ENCODE peak calls at places on chromosomes 11 and 22, in seven cellular contexts. One of them, this sample, is unnamed.

GRCh38 chr22:36368359-36368983 is 19.3 kb downstream of the MYH9 start:
- DNase-seq in foreskin fibroblast: peak; percentile 77
- DNase-seq in thoracic aorta: no peak
- DNase-seq in GM20000: no peak
- DNase-seq in epithelial cell of proximal tubule: no peak
- DNase-seq in cardiac muscle cell: peak; percentile 91
- DNase-seq in adrenal gland: peak; percentile 73
- DNase-seq in this sample: peak; percentile 58

GRCh38 chr11:115652094-115652493 is 147.9 kb upstream of the CADM1 start:
- DNase-seq in foreskin fibroblast: no peak
- DNase-seq in thoracic aorta: no peak
- DNase-seq in GM20000: no peak
- DNase-seq in epithelial cell of proximal tubule: no peak
- DNase-seq in cardiac muscle cell: no peak
- DNase-seq in adrenal gland: no peak
- DNase-seq in this sample: no peak

GRCh38 chr22:17773606-17774205 is 563 bp downstream of the BID start:
- DNase-seq in foreskin fibroblast: no peak
- DNase-seq in thoracic aorta: no peak
- DNase-seq in GM20000: peak; percentile 78
- DNase-seq in epithelial cell of proximal tubule: no peak
- DNase-seq in cardiac muscle cell: peak; percentile 29
- DNase-seq in adrenal gland: no peak
- DNase-seq in this sample: peak; percentile 63

GRCh38 chr22:20239063-20239950 is 28.8 kb downstream of the RTN4R start:
- DNase-seq in foreskin fibroblast: peak; percentile 20
- DNase-seq in thoracic aorta: no peak
- DNase-seq in GM20000: peak; percentile 74
- DNase-seq in epithelial cell of proximal tubule: no peak
- DNase-seq in cardiac muscle cell: peak; percentile 32
- DNase-seq in adrenal gland: no peak
- DNase-seq in this sample: peak; percentile 62

GRCh38 chr11:62665630-62666258 is 632 bp downstream of the CSKMT start:
- DNase-seq in foreskin fibroblast: peak; percentile 42
- DNase-seq in thoracic aorta: no peak
- DNase-seq in GM20000: peak; percentile 41
- DNase-seq in epithelial cell of proximal tubule: no peak
- DNase-seq in cardiac muscle cell: peak; percentile 79
- DNase-seq in adrenal gland: peak; percentile 82
- DNase-seq in this sample: no peak

GRCh38 chr11:78789365-78789764 is 214.7 kb upstream of the NARS2 start:
- DNase-seq in foreskin fibroblast: no peak
- DNase-seq in thoracic aorta: no peak
- DNase-seq in GM20000: no peak
- DNase-seq in epithelial cell of proximal tubule: no peak
- DNase-seq in cardiac muscle cell: no peak
- DNase-seq in adrenal gland: no peak
- DNase-seq in this sample: no peak

GRCh38 chr11:102172127-102172848 is 62.0 kb downstream of the YAP1 start:
- DNase-seq in foreskin fibroblast: peak; percentile 37
- DNase-seq in thoracic aorta: no peak
- DNase-seq in GM20000: no peak
- DNase-seq in epithelial cell of proximal tubule: no peak
- DNase-seq in cardiac muscle cell: peak; percentile 76
- DNase-seq in adrenal gland: no peak
- DNase-seq in this sample: no peak

GRCh38 chr22:22825213-22825593 is 62.4 kb upstream of the IGLL5 start:
- DNase-seq in foreskin fibroblast: no peak
- DNase-seq in thoracic aorta: no peak
- DNase-seq in GM20000: no peak
- DNase-seq in epithelial cell of proximal tubule: no peak
- DNase-seq in cardiac muscle cell: no peak
- DNase-seq in adrenal gland: no peak
- DNase-seq in this sample: no peak

GRCh38 chr11:113114452-113115027 is 153.3 kb downstream of the NCAM1 start:
- DNase-seq in foreskin fibroblast: peak; percentile 36
- DNase-seq in thoracic aorta: no peak
- DNase-seq in GM20000: no peak
- DNase-seq in epithelial cell of proximal tubule: no peak
- DNase-seq in cardiac muscle cell: peak; percentile 70
- DNase-seq in adrenal gland: peak; percentile 87
- DNase-seq in this sample: peak; percentile 51

GRCh38 chr11:73982595-73982989 is at the start of gene UCP2:
- DNase-seq in foreskin fibroblast: peak; percentile 60
- DNase-seq in thoracic aorta: peak; percentile 26
- DNase-seq in GM20000: peak; percentile 87
- DNase-seq in epithelial cell of proximal tubule: no peak
- DNase-seq in cardiac muscle cell: peak; percentile 76
- DNase-seq in adrenal gland: peak; percentile 90
- DNase-seq in this sample: peak; percentile 86

GRCh38 chr11:7555067-7555699 is 41.4 kb downstream of the PPFIBP2 start:
- DNase-seq in foreskin fibroblast: no peak
- DNase-seq in thoracic aorta: no peak
- DNase-seq in GM20000: no peak
- DNase-seq in epithelial cell of proximal tubule: no peak
- DNase-seq in cardiac muscle cell: no peak
- DNase-seq in adrenal gland: peak; percentile 94
- DNase-seq in this sample: no peak

GRCh38 chr11:131894615-131895544 is 524.5 kb downstream of the NTM start:
- DNase-seq in foreskin fibroblast: no peak
- DNase-seq in thoracic aorta: no peak
- DNase-seq in GM20000: no peak
- DNase-seq in epithelial cell of proximal tubule: no peak
- DNase-seq in cardiac muscle cell: peak; percentile 45
- DNase-seq in adrenal gland: no peak
- DNase-seq in this sample: no peak

GRCh38 chr11:104799251-104799650 is 99.0 kb downstream of the CASP12 start:
- DNase-seq in foreskin fibroblast: no peak
- DNase-seq in thoracic aorta: no peak
- DNase-seq in GM20000: peak; percentile 22
- DNase-seq in epithelial cell of proximal tubule: no peak
- DNase-seq in cardiac muscle cell: no peak
- DNase-seq in adrenal gland: no peak
- DNase-seq in this sample: no peak

GRCh38 chr11:97995874-97996273 is 1024.9 kb upstream of the CNTN5 start:
- DNase-seq in foreskin fibroblast: no peak
- DNase-seq in thoracic aorta: no peak
- DNase-seq in GM20000: no peak
- DNase-seq in epithelial cell of proximal tubule: no peak
- DNase-seq in cardiac muscle cell: no peak
- DNase-seq in adrenal gland: no peak
- DNase-seq in this sample: no peak

GRCh38 chr11:119320593-119321524 is 3.9 kb upstream of the MCAM start:
- DNase-seq in foreskin fibroblast: peak; percentile 34
- DNase-seq in thoracic aorta: no peak
- DNase-seq in GM20000: peak; percentile 88
- DNase-seq in epithelial cell of proximal tubule: no peak
- DNase-seq in cardiac muscle cell: peak; percentile 79
- DNase-seq in adrenal gland: peak; percentile 62
- DNase-seq in this sample: peak; percentile 74

GRCh38 chr22:35376728-35377472 is 4.0 kb upstream of the HMOX1 start:
- DNase-seq in foreskin fibroblast: peak; percentile 99
- DNase-seq in thoracic aorta: peak; percentile 92
- DNase-seq in GM20000: peak; percentile 87
- DNase-seq in epithelial cell of proximal tubule: peak; percentile 93
- DNase-seq in cardiac muscle cell: peak; percentile 100
- DNase-seq in adrenal gland: peak; percentile 96
- DNase-seq in this sample: peak; percentile 81

GRCh38 chr11:61787928-61788491 is 4.4 kb downstream of the TMEM258 start:
- DNase-seq in foreskin fibroblast: no peak
- DNase-seq in thoracic aorta: no peak
- DNase-seq in GM20000: no peak
- DNase-seq in epithelial cell of proximal tubule: peak; percentile 18
- DNase-seq in cardiac muscle cell: peak; percentile 88
- DNase-seq in adrenal gland: no peak
- DNase-seq in this sample: peak; percentile 39

GRCh38 chr22:24975813-24976341 is 23.4 kb downstream of the KIAA1671 start:
- DNase-seq in foreskin fibroblast: no peak
- DNase-seq in thoracic aorta: no peak
- DNase-seq in GM20000: no peak
- DNase-seq in epithelial cell of proximal tubule: no peak
- DNase-seq in cardiac muscle cell: peak; percentile 72
- DNase-seq in adrenal gland: no peak
- DNase-seq in this sample: no peak

GRCh38 chr11:69285766-69286165 is 8.2 kb upstream of the MYEOV start:
- DNase-seq in foreskin fibroblast: no peak
- DNase-seq in thoracic aorta: no peak
- DNase-seq in GM20000: no peak
- DNase-seq in epithelial cell of proximal tubule: no peak
- DNase-seq in cardiac muscle cell: no peak
- DNase-seq in adrenal gland: no peak
- DNase-seq in this sample: no peak

GRCh38 chr22:47802446-47802845 is 1040.0 kb downstream of the TBC1D22A start:
- DNase-seq in foreskin fibroblast: no peak
- DNase-seq in thoracic aorta: no peak
- DNase-seq in GM20000: no peak
- DNase-seq in epithelial cell of proximal tubule: no peak
- DNase-seq in cardiac muscle cell: no peak
- DNase-seq in adrenal gland: peak; percentile 25
- DNase-seq in this sample: peak; percentile 10

GRCh38 chr11:125553357-125553756 is 15.9 kb upstream of the EI24 start:
- DNase-seq in foreskin fibroblast: no peak
- DNase-seq in thoracic aorta: no peak
- DNase-seq in GM20000: no peak
- DNase-seq in epithelial cell of proximal tubule: no peak
- DNase-seq in cardiac muscle cell: no peak
- DNase-seq in adrenal gland: no peak
- DNase-seq in this sample: no peak

GRCh38 chr11:119641991-119642745 is 86.8 kb downstream of the NECTIN1 start:
- DNase-seq in foreskin fibroblast: no peak
- DNase-seq in thoracic aorta: no peak
- DNase-seq in GM20000: peak; percentile 59
- DNase-seq in epithelial cell of proximal tubule: no peak
- DNase-seq in cardiac muscle cell: peak; percentile 28
- DNase-seq in adrenal gland: no peak
- DNase-seq in this sample: no peak

GRCh38 chr22:48424201-48424627 is 1403.5 kb downstream of the BRD1 start:
- DNase-seq in foreskin fibroblast: no peak
- DNase-seq in thoracic aorta: no peak
- DNase-seq in GM20000: no peak
- DNase-seq in epithelial cell of proximal tubule: no peak
- DNase-seq in cardiac muscle cell: no peak
- DNase-seq in adrenal gland: no peak
- DNase-seq in this sample: no peak

GRCh38 chr22:49039625-49040024 is 788.0 kb downstream of the BRD1 start:
- DNase-seq in foreskin fibroblast: no peak
- DNase-seq in thoracic aorta: no peak
- DNase-seq in GM20000: no peak
- DNase-seq in epithelial cell of proximal tubule: no peak
- DNase-seq in cardiac muscle cell: no peak
- DNase-seq in adrenal gland: no peak
- DNase-seq in this sample: no peak

GRCh38 chr11:747176-748006 is at the start of gene TALDO1:
- DNase-seq in foreskin fibroblast: peak; percentile 82
- DNase-seq in thoracic aorta: peak; percentile 56
- DNase-seq in GM20000: peak; percentile 99
- DNase-seq in epithelial cell of proximal tubule: no peak
- DNase-seq in cardiac muscle cell: peak; percentile 89
- DNase-seq in adrenal gland: peak; percentile 94
- DNase-seq in this sample: peak; percentile 96
- TF ChIP-seq CTCF in foreskin fibroblast: no peak
- TF ChIP-seq CTCF in thoracic aorta: no peak
- TF ChIP-seq CTCF in GM20000: peak; percentile 3
- TF ChIP-seq CTCF in epithelial cell of proximal tubule: no peak
- TF ChIP-seq CTCF in cardiac muscle cell: peak; percentile 11
- TF ChIP-seq CTCF in adrenal gland: no peak
- TF ChIP-seq CTCF in this sample: no peak

GRCh38 chr22:46386312-46386711 is 50.8 kb downstream of the TRMU start:
- DNase-seq in foreskin fibroblast: no peak
- DNase-seq in thoracic aorta: no peak
- DNase-seq in GM20000: no peak
- DNase-seq in epithelial cell of proximal tubule: no peak
- DNase-seq in cardiac muscle cell: no peak
- DNase-seq in adrenal gland: no peak
- DNase-seq in this sample: no peak
- TF ChIP-seq CTCF in foreskin fibroblast: no peak
- TF ChIP-seq CTCF in thoracic aorta: no peak
- TF ChIP-seq CTCF in GM20000: no peak
- TF ChIP-seq CTCF in epithelial cell of proximal tubule: peak; percentile 27
- TF ChIP-seq CTCF in cardiac muscle cell: no peak
- TF ChIP-seq CTCF in adrenal gland: no peak
- TF ChIP-seq CTCF in this sample: no peak

GRCh38 chr11:34630544-34630943 is 9.7 kb downstream of the EHF start:
- DNase-seq in foreskin fibroblast: no peak
- DNase-seq in thoracic aorta: no peak
- DNase-seq in GM20000: no peak
- DNase-seq in epithelial cell of proximal tubule: no peak
- DNase-seq in cardiac muscle cell: no peak
- DNase-seq in adrenal gland: no peak
- DNase-seq in this sample: no peak
- TF ChIP-seq CTCF in foreskin fibroblast: no peak
- TF ChIP-seq CTCF in thoracic aorta: no peak
- TF ChIP-seq CTCF in GM20000: no peak
- TF ChIP-seq CTCF in epithelial cell of proximal tubule: no peak
- TF ChIP-seq CTCF in cardiac muscle cell: no peak
- TF ChIP-seq CTCF in adrenal gland: no peak
- TF ChIP-seq CTCF in this sample: no peak

GRCh38 chr22:43743131-43743530 is 69.0 kb downstream of the EFCAB6 start:
- DNase-seq in foreskin fibroblast: no peak
- DNase-seq in thoracic aorta: no peak
- DNase-seq in GM20000: no peak
- DNase-seq in epithelial cell of proximal tubule: no peak
- DNase-seq in cardiac muscle cell: no peak
- DNase-seq in adrenal gland: no peak
- DNase-seq in this sample: peak; percentile 26
- TF ChIP-seq CTCF in foreskin fibroblast: no peak
- TF ChIP-seq CTCF in thoracic aorta: no peak
- TF ChIP-seq CTCF in GM20000: peak; percentile 11
- TF ChIP-seq CTCF in epithelial cell of proximal tubule: no peak
- TF ChIP-seq CTCF in cardiac muscle cell: peak; percentile 11
- TF ChIP-seq CTCF in adrenal gland: no peak
- TF ChIP-seq CTCF in this sample: peak; percentile 34

DNA sequence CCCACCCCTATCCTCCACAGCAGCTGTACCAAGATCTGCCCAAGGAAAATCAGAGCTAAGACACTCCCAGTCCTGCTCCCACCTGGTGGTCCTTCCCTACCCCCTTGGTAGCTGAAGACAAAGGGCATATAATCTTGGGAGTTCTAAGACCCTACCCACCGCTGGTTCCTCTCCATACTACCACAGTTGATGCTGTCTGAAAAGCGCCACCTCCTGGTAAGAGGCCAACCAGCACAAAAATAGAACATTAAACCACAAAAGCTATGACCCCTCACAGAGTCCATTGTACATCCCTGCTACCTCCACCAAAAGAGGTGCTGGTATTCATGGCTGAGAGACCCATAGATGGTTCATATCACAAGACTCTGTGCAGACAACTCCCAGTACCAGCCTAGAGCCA is 161.5 kb upstream of the ARHGAP42 start:
- DNase-seq in foreskin fibroblast: no peak
- DNase-seq in thoracic aorta: no peak
- DNase-seq in GM20000: no peak
- DNase-seq in epithelial cell of proximal tubule: no peak
- DNase-seq in cardiac muscle cell: no peak
- DNase-seq in adrenal gland: no peak
- DNase-seq in this sample: no peak
- TF ChIP-seq CTCF in foreskin fibroblast: no peak
- TF ChIP-seq CTCF in thoracic aorta: no peak
- TF ChIP-seq CTCF in GM20000: peak; percentile 28
- TF ChIP-seq CTCF in epithelial cell of proximal tubule: peak; percentile 48
- TF ChIP-seq CTCF in cardiac muscle cell: no peak
- TF ChIP-seq CTCF in adrenal gland: no peak
- TF ChIP-seq CTCF in this sample: no peak